ENCODE peak calls at places on chromosomes 5 and 9, in four cellular contexts. R, I, Q and G are unnamed samples.
A peak's percentile ranks its signal among the peaks of the same experiment; 100 is the strongest.

GRCh38 chr5:97182571-97183099 is 412 bp downstream of the RIOK2 start:
- DNase-seq in R (no peak), I (no peak), Q (no peak), G (no peak)

GRCh38 chr9:31908158-31908890 is 476.1 kb upstream of the ACO1 start:
- DNase-seq in R (no peak), I (no peak), Q (no peak), G (peak; percentile 9)

GRCh38 chr5:178421699-178422399 is 168.3 kb downstream of the COL23A1 start:
- DNase-seq in R (no peak), I (peak; percentile 11), Q (no peak), G (no peak)

GRCh38 chr9:130039504-130040147 is 3.4 kb downstream of the FNBP1 start:
- DNase-seq in R (no peak), I (no peak), Q (no peak), G (peak; percentile 43)

GRCh38 chr9:94577036-94577435 is 16.6 kb downstream of the FBP2 start:
- DNase-seq in R (no peak), I (no peak), Q (no peak), G (no peak)

GRCh38 chr9:98263482-98264357 is 8.3 kb upstream of the TBC1D2 start:
- DNase-seq in R (peak; percentile 74), I (peak; percentile 86), Q (peak; percentile 87), G (peak; percentile 86)

GRCh38 chr5:73815631-73816030 is 189.6 kb downstream of the ARHGEF28 start:
- DNase-seq in R (no peak), I (no peak), Q (no peak), G (no peak)

GRCh38 chr5:176700239-176700847 is 53.1 kb downstream of the TSPAN17 start:
- DNase-seq in R (peak; percentile 34), I (no peak), Q (no peak), G (no peak)

GRCh38 chr9:19028835-19029451 is 4.1 kb downstream of the SAXO1 start:
- DNase-seq in R (peak; percentile 83), I (no peak), Q (peak; percentile 62), G (peak; percentile 83)

GRCh38 chr9:126650830-126651341 is 37.2 kb downstream of the LMX1B start:
- DNase-seq in R (no peak), I (no peak), Q (peak; percentile 71), G (no peak)

GRCh38 chr5:1415059-1415425 is 30.2 kb downstream of the SLC6A3 start:
- DNase-seq in R (no peak), I (no peak), Q (no peak), G (no peak)

GRCh38 chr5:179862296-179862695 is 3.7 kb upstream of the MRNIP start:
- DNase-seq in R (no peak), I (no peak), Q (no peak), G (no peak)

GRCh38 chr9:116115731-116116353 is 37.7 kb upstream of the PAPPA start:
- DNase-seq in R (no peak), I (no peak), Q (no peak), G (no peak)

GRCh38 chr9:23194281-23194680 is 631.8 kb downstream of the ELAVL2 start:
- DNase-seq in R (no peak), I (no peak), Q (no peak), G (no peak)

DNA sequence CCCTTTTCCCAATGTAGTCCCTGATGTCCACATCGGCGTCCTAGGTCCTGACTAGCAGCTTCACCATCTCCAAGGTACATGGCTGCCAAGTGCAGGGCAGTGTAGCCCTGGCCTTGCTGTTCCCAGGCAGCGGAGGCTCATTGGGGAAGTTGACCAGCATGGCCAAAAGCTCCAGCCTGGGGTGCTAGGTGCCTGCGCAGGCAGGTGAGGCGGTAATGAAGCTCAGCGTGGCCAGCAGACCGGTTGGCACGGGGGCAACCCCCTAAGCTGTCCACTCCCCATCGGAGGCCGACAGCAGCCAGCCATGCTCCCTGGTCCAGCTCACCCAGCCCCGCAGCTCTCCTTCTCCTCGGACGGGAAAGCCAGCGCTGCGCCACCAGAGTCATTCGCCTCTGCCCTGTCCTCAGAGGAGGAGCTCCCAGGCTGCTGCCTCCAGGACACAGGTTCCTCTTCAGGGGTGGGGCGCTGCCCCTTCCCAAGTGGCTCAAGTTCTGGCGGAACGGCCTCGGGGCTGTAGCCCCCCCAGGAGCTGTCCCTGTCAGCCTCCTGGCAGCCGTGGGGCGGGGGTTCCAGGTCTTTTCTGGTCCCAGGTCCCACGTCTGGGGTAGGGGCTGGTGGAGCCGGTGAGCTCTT is 1218.2 kb downstream of the FOXD4L5 start:
- DNase-seq in R (no peak), I (peak; percentile 31), Q (no peak), G (no peak)
- H3K4me3 ChIP-seq in R (no peak overlapping the region), I (no peak overlapping the region), Q (no peak overlapping the region), G (no peak overlapping the region)

GRCh38 chr5:107671742-107672211 is 1.0 kb upstream of the EFNA5 start:
- DNase-seq in R (peak; percentile 78), I (no peak), Q (no peak), G (peak; percentile 87)
- H3K27ac ChIP-seq in R (peak overlapping the region; percentile 90), I (peak overlapping the region; percentile 43), Q (peak overlapping the region; percentile 35), G (peak overlapping the region; percentile 97)

GRCh38 chr5:33604503-33604902 is 163.7 kb downstream of the TARS1 start:
- DNase-seq in R (no peak), I (no peak), Q (no peak), G (no peak)
- H3K4me1 ChIP-seq in R (no peaks in the 10 kb centered on the region), I (no peaks in the 10 kb centered on the region), Q (no peaks in the 10 kb centered on the region), G (peaks cover 2% of the 10 kb centered on the region)

GRCh38 chr9:107228648-107229047 is 54.4 kb upstream of the RAD23B start:
- DNase-seq in R (no peak), I (no peak), Q (no peak), G (no peak)
- H3K4me3 ChIP-seq in R (no peak overlapping the region), I (no peak overlapping the region), Q (no peak overlapping the region), G (no peak overlapping the region)